ENCODE peak calls at places on chromosomes 12 and 14, in ten cellular contexts. O is heart left ventricle; G is GM10248; K is tibial artery; L is stimulated activated naive CD8-positive, alpha-beta T cell treated with anti-CD3 and anti-CD28 coated beads, Interleukin-15, amount 100 ng/mL, for 72 hours; D is endothelial cell; F is HT-29; U is fibroblast of the aortic adventitia; I is lung; J is effector CD4-positive, alpha-beta T cell. R is an unnamed sample.

GRCh38 chr14:101027966-101028365 is 124.4 kb upstream of the RTL1 start:
- DNase-seq in O (no peak), G (no peak), K (peak; percentile 23), L (no peak), D (no peak), F (no peak), U (no peak), I (no peak), J (no peak), R (no peak)

GRCh38 chr12:49633703-49634311 is 10.4 kb downstream of the PRPF40B start:
- DNase-seq in O (no peak), G (no peak), K (no peak), L (no peak), D (no peak), F (no peak), U (no peak), I (no peak), J (no peak), R (no peak)

GRCh38 chr12:107436376-107436775 is 249.2 kb upstream of the PWP1 start:
- DNase-seq in O (no peak), G (no peak), K (no peak), L (no peak), D (no peak), F (no peak), U (peak; percentile 82), I (no peak), J (no peak), R (peak; percentile 53)

GRCh38 chr12:116719661-116720060 is 18.2 kb downstream of the SPRING1 start:
- DNase-seq in O (no peak), G (no peak), K (no peak), L (no peak), D (no peak), F (no peak), U (no peak), I (no peak), J (no peak), R (no peak)

GRCh38 chr12:25524381-25524780 is 28.7 kb downstream of the LMNTD1 start:
- DNase-seq in O (no peak), G (no peak), K (no peak), L (no peak), D (no peak), F (no peak), U (peak; percentile 1), I (no peak), J (no peak), R (peak; percentile 38)

GRCh38 chr14:88551094-88551870 is 3.5 kb downstream of the PTPN21 start:
- DNase-seq in O (peak; percentile 82), G (peak; percentile 49), K (peak; percentile 88), L (peak; percentile 67), D (peak; percentile 77), F (peak; percentile 77), U (peak; percentile 89), I (peak; percentile 81), J (no peak), R (peak; percentile 93)

GRCh38 chr12:125889742-125890141 is 824.5 kb downstream of the AACS start:
- DNase-seq in O (no peak), G (no peak), K (no peak), L (no peak), D (no peak), F (no peak), U (no peak), I (no peak), J (no peak), R (no peak)

GRCh38 chr14:95526483-95527391 is 8.1 kb upstream of the GLRX5 start:
- DNase-seq in O (no peak), G (no peak), K (no peak), L (no peak), D (no peak), F (no peak), U (peak; percentile 77), I (no peak), J (no peak), R (no peak)

GRCh38 chr14:32366256-32366655 is 37.2 kb downstream of the AKAP6 start:
- DNase-seq in O (no peak), G (no peak), K (no peak), L (no peak), D (no peak), F (no peak), U (peak; percentile 67), I (no peak), J (no peak), R (peak; percentile 52)

GRCh38 chr12:80195143-80195726 is 95.9 kb downstream of the OTOGL start:
- DNase-seq in O (peak; percentile 24), G (no peak), K (no peak), L (no peak), D (peak; percentile 52), F (peak; percentile 64), U (peak; percentile 87), I (no peak), J (no peak), R (peak; percentile 83)

GRCh38 chr12:75587340-75588106 is 76.1 kb upstream of the KRR1 start:
- DNase-seq in O (no peak), G (no peak), K (no peak), L (no peak), D (no peak), F (no peak), U (peak; percentile 54), I (no peak), J (no peak), R (peak; percentile 22)

GRCh38 chr12:65826513-65827171 is 2.4 kb downstream of the HMGA2 start:
- DNase-seq in O (no peak), G (no peak), K (no peak), L (no peak), D (no peak), F (peak; percentile 53), U (peak; percentile 79), I (no peak), J (no peak), R (peak; percentile 61)

GRCh38 chr14:90487031-90487430 is 90.2 kb downstream of the CALM1 start:
- DNase-seq in O (peak; percentile 35), G (no peak), K (peak; percentile 55), L (no peak), D (peak; percentile 14), F (no peak), U (peak; percentile 12), I (no peak), J (no peak), R (no peak)

GRCh38 chr12:70619471-70620152 is 17.6 kb downstream of the PTPRB start:
- DNase-seq in O (no peak), G (no peak), K (no peak), L (no peak), D (no peak), F (no peak), U (peak; percentile 50), I (no peak), J (no peak), R (no peak)

GRCh38 chr14:21100931-21101330 is at the start of gene TMEM253:
- DNase-seq in O (no peak), G (no peak), K (no peak), L (no peak), D (no peak), F (no peak), U (no peak), I (no peak), J (no peak), R (no peak)

GRCh38 chr12:77007476-77007875 is 57.9 kb downstream of the E2F7 start:
- DNase-seq in O (no peak), G (no peak), K (no peak), L (no peak), D (no peak), F (no peak), U (peak; percentile 70), I (no peak), J (no peak), R (no peak)